ENCODE peak calls at places on chromosomes 3 and 15, in six cellular contexts. C is left ventricle myocardium superior; D is Kasumi-1; W is activated T-cell treated with anti-CD3 and anti-CD28 coated beads, Interleukin-2, amount 50 U/mL, for 72 hours; L is brain microvascular endothelial cell; Q is heart left ventricle. P is an unnamed sample.

GRCh38 chr3:120498947-120499346 is 48.2 kb upstream of the FSTL1 start:
- DNase-seq in W (no peak), Q (no peak), L (peak), C (no peak), D (no peak), P (peak)

GRCh38 chr3:116474356-116475200 is 29.3 kb upstream of the LSAMP start:
- DNase-seq in Q (no peak), C (no peak), W (no peak), L (no peak), D (no peak), P (no peak)

GRCh38 chr3:59472541-59472940 is 422.7 kb upstream of the CFAP20DC start:
- DNase-seq in W (no peak), D (no peak), C (no peak), Q (no peak), L (no peak), P (no peak)

GRCh38 chr15:41043276-41043675 is 72.8 kb downstream of the INO80 start:
- DNase-seq in C (no peak), D (no peak), L (peak), W (no peak), Q (no peak), P (peak)

GRCh38 chr3:175410251-175410650 is 551.1 kb downstream of the NAALADL2 start:
- DNase-seq in C (no peak), W (no peak), D (no peak), L (no peak), Q (no peak), P (peak)

GRCh38 chr3:126996905-126997304 is 14.0 kb downstream of the PLXNA1 start:
- DNase-seq in W (no peak), D (no peak), Q (no peak), C (no peak), L (no peak), P (peak)

GRCh38 chr15:68376447-68377060 is 55.4 kb downstream of the ITGA11 start:
- DNase-seq in C (no peak), W (no peak), L (no peak), Q (no peak), D (no peak), P (no peak)

GRCh38 chr15:41564286-41564959 is 5.4 kb downstream of the TYRO3 start:
- DNase-seq in Q (no peak), D (no peak), L (no peak), W (no peak), C (no peak), P (no peak)

GRCh38 chr3:59262076-59262498 is 212.3 kb upstream of the CFAP20DC start:
- DNase-seq in L (no peak), D (no peak), C (no peak), Q (no peak), W (no peak), P (no peak)

GRCh38 chr3:54717506-54717905 is 210.4 kb downstream of the LRTM1 start:
- DNase-seq in Q (no peak), D (no peak), C (no peak), W (no peak), L (no peak), P (no peak)

GRCh38 chr3:179503640-179504039 is 52.4 kb upstream of the GNB4 start:
- DNase-seq in Q (no peak), C (no peak), L (no peak), D (no peak), W (no peak), P (no peak)

GRCh38 chr15:101102746-101103145 is 149.1 kb downstream of the CHSY1 start:
- DNase-seq in Q (no peak), D (no peak), L (no peak), C (no peak), W (no peak), P (no peak)

GRCh38 chr3:53258600-53259426 is 3.0 kb upstream of the TKT start:
- DNase-seq in Q (no peak), C (no peak), W (no peak), D (no peak), L (no peak), P (no peak)

GRCh38 chr3:11903047-11903446 is 56.4 kb upstream of the TAMM41 start:
- DNase-seq in L (no peak), W (no peak), Q (no peak), C (no peak), D (no peak), P (no peak)

GRCh38 chr15:34673241-34673640 is 81.6 kb downstream of the GJD2 start:
- DNase-seq in L (no peak), D (no peak), Q (no peak), W (no peak), C (no peak), P (no peak)

GRCh38 chr3:177606891-177607290 is 409.6 kb upstream of the TBL1XR1 start:
- DNase-seq in W (no peak), L (no peak), D (no peak), C (no peak), Q (no peak), P (no peak)

GRCh38 chr3:106004137-106004600 is 135.4 kb upstream of the CBLB start:
- DNase-seq in L (peak), W (no peak), D (no peak), Q (no peak), C (no peak), P (peak)

GRCh38 chr15:43911235-43911661 is 84.4 kb downstream of the WDR76 start:
- DNase-seq in W (no peak), Q (peak), D (no peak), L (peak), C (peak), P (peak)

GRCh38 chr3:137061186-137061585 is 103.4 kb downstream of the IL20RB start:
- DNase-seq in L (no peak), Q (no peak), C (no peak), W (no peak), D (no peak), P (no peak)

GRCh38 chr3:31936661-31937060 is 44.4 kb downstream of the OSBPL10 start:
- DNase-seq in C (no peak), L (peak), Q (no peak), D (no peak), W (no peak), P (no peak)

GRCh38 chr3:194575484-194576210 is 57.6 kb downstream of the TMEM44 start:
- DNase-seq in D (peak), Q (no peak), C (no peak), W (no peak), L (peak), P (peak)

GRCh38 chr15:48425051-48425450 is 93.8 kb downstream of the DUT start:
- DNase-seq in L (no peak), Q (no peak), W (no peak), D (no peak), C (no peak), P (no peak)

GRCh38 chr3:13280856-13281656 is 139.1 kb downstream of the NUP210 start:
- DNase-seq in Q (peak), L (no peak), W (no peak), C (no peak), D (peak), P (no peak)

GRCh38 chr3:29525254-29525881 is 244.5 kb downstream of the RBMS3 start:
- DNase-seq in D (no peak), C (peak), L (peak), Q (peak), W (no peak), P (peak)

GRCh38 chr3:150737874-150738679 is 24.9 kb downstream of the SIAH2 start:
- DNase-seq in C (no peak), D (no peak), L (peak), W (peak), Q (no peak), P (peak)

GRCh38 chr15:76664895-76665294 is 240.2 kb downstream of the SCAPER start:
- DNase-seq in L (no peak), D (no peak), W (no peak), C (no peak), Q (no peak), P (no peak)

GRCh38 chr15:72139667-72140066 is 21.5 kb downstream of the SENP8 start:
- DNase-seq in W (no peak), D (no peak), Q (no peak), C (no peak), L (no peak), P (no peak)

GRCh38 chr3:66115858-66116654 is 77.3 kb upstream of the MAGI1 start:
- DNase-seq in L (peak), Q (peak), D (no peak), W (no peak), C (peak), P (peak)

GRCh38 chr15:44490628-44491027 is 46.3 kb upstream of the EIF3J start:
- DNase-seq in D (no peak), C (no peak), Q (no peak), L (no peak), W (no peak), P (peak)

GRCh38 chr3:57670543-57670942 is 22.3 kb downstream of the DENND6A start:
- DNase-seq in Q (no peak), C (no peak), L (no peak), W (no peak), D (no peak), P (no peak)

GRCh38 chr3:147360936-147361670 is 45.2 kb downstream of the ZIC4 start:
- DNase-seq in W (no peak), Q (no peak), C (no peak), L (peak), D (peak), P (peak)

GRCh38 chr15:50145451-50145872 is 26.4 kb upstream of the ATP8B4 start:
- DNase-seq in Q (no peak), L (peak), W (no peak), C (no peak), D (peak), P (peak)

GRCh38 chr3:123349566-123350450 is 99.1 kb downstream of the ADCY5 start:
- DNase-seq in W (no peak), D (no peak), C (no peak), Q (no peak), L (no peak), P (no peak)